ENCODE peak calls at places on chromosomes 2 and 18, in nine cellular contexts. G, X, Y, P, Z, U, O, I and J are unnamed samples.
A peak's percentile ranks its signal among the peaks of the same experiment; 100 is the strongest.

GRCh38 chr2:6968319-6969100 is 51.3 kb downstream of the RNF144A start:
- DNase-seq in U (no peak), Z (peak; percentile 24), Y (no peak), I (no peak), O (no peak), X (no peak), P (peak; percentile 21), G (peak; percentile 82), J (no peak)

GRCh38 chr2:48104418-48104817 is 198.1 kb upstream of the FBXO11 start:
- DNase-seq in I (no peak), G (no peak), U (no peak), P (no peak), Z (no peak), Y (no peak), O (no peak), X (no peak), J (no peak)

GRCh38 chr2:188369365-188369764 is 77.7 kb downstream of the GULP1 start:
- DNase-seq in I (peak; percentile 36), X (no peak), Z (peak; percentile 77), G (peak; percentile 84), P (peak; percentile 57), Y (no peak), U (peak; percentile 35), O (peak; percentile 44), J (no peak)

GRCh38 chr2:164495491-164496223 is 125.6 kb downstream of the GRB14 start:
- DNase-seq in Z (peak; percentile 75), U (peak; percentile 26), O (peak; percentile 28), P (peak; percentile 65), G (peak; percentile 80), I (no peak), X (peak; percentile 8), Y (no peak), J (no peak)

GRCh38 chr18:9868857-9869712 is 16.7 kb upstream of the TXNDC2 start:
- DNase-seq in X (no peak), U (no peak), O (no peak), Y (no peak), P (no peak), G (no peak), Z (no peak), I (no peak), J (no peak)

GRCh38 chr2:205024822-205025518 is 479.7 kb downstream of the PARD3B start:
- DNase-seq in U (no peak), I (peak; percentile 88), P (peak; percentile 29), G (peak; percentile 92), Y (peak; percentile 79), O (peak; percentile 40), Z (peak; percentile 90), X (peak; percentile 69), J (no peak)

GRCh38 chr18:45357681-45358470 is 257.4 kb upstream of the SLC14A2 start:
- DNase-seq in P (no peak), U (no peak), X (no peak), I (no peak), O (peak; percentile 27), Y (no peak), G (no peak), Z (no peak), J (no peak)

GRCh38 chr2:181907005-181907549 is 15.5 kb downstream of the ITPRID2 start:
- DNase-seq in O (no peak), Y (no peak), Z (no peak), U (no peak), P (peak; percentile 61), I (no peak), G (no peak), X (no peak), J (no peak)

GRCh38 chr2:219622472-219622871 is 5.0 kb upstream of the SLC4A3 start:
- DNase-seq in G (no peak), P (no peak), I (no peak), U (no peak), O (no peak), Z (no peak), Y (no peak), X (no peak), J (no peak)

GRCh38 chr2:37377187-37377532 is 32.7 kb downstream of the QPCT start:
- DNase-seq in X (no peak), Y (no peak), Z (peak; percentile 40), U (no peak), I (no peak), O (no peak), P (no peak), G (no peak), J (no peak)

GRCh38 chr2:73111300-73112025 is 1.3 kb downstream of the RAB11FIP5 start:
- DNase-seq in X (no peak), U (peak; percentile 36), P (peak; percentile 35), O (peak; percentile 53), Z (no peak), I (peak; percentile 50), Y (no peak), G (peak; percentile 42), J (no peak)

GRCh38 chr2:236371010-236371409 is 106.8 kb upstream of the ASB18 start:
- DNase-seq in P (no peak), I (no peak), U (no peak), Y (no peak), G (no peak), Z (no peak), X (no peak), O (no peak), J (no peak)

GRCh38 chr2:177852389-177852788 is 220.2 kb downstream of the PDE11A start:
- DNase-seq in X (no peak), U (no peak), P (no peak), G (no peak), Y (no peak), O (no peak), Z (no peak), I (no peak), J (no peak)

DNA sequence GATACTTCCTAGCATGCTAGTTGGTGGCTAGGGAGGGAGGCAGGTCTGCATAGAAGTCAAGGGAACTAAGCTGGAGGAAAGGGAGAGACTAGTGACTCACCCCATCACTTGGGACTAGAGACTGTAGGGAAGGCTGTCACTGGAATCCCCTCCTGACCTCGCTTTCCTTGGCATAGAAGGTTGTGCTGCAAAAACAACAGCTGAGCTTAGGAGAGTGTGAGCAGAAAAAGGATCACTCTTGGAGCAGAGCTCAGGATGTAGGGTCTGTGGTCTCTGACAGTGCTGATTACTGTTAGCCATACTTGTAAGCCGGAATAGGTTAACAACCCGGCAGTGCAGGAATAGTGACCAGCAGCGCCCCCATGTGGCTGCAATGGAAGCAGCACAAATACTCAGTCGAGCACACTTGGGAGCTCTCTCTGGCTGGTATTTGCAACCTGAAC is 66.9 kb upstream of the SMAD2 start:
- DNase-seq in O (peak; percentile 35), G (peak; percentile 10), Z (peak; percentile 9), X (no peak), P (no peak), Y (no peak), U (no peak), I (no peak), J (peak; percentile 78)
- TF ChIP-seq CTCF in O (peak; percentile 53), G (peak; percentile 62), Z (peak; percentile 49), X (peak; percentile 32), P (peak; percentile 39), Y (peak; percentile 28), U (peak; percentile 81), I (peak; percentile 9), J (peak; percentile 84)

GRCh38 chr2:17543131-17543660 is 2.7 kb downstream of the VSNL1 start:
- DNase-seq in G (no peak), Y (no peak), O (no peak), U (no peak), I (no peak), P (no peak), X (no peak), Z (no peak), J (no peak)
- TF ChIP-seq CTCF in G (no peak), Y (no peak), O (no peak), U (no peak), I (no peak), P (no peak), X (no peak), Z (no peak), J (no peak)

GRCh38 chr2:21363364-21363763 is 239.6 kb downstream of the TDRD15 start:
- DNase-seq in G (no peak), O (no peak), P (no peak), I (no peak), Y (no peak), Z (no peak), U (no peak), X (no peak), J (no peak)
- TF ChIP-seq CTCF in G (no peak), O (no peak), P (peak; percentile 14), I (no peak), Y (no peak), Z (no peak), U (no peak), X (no peak), J (no peak)

DNA sequence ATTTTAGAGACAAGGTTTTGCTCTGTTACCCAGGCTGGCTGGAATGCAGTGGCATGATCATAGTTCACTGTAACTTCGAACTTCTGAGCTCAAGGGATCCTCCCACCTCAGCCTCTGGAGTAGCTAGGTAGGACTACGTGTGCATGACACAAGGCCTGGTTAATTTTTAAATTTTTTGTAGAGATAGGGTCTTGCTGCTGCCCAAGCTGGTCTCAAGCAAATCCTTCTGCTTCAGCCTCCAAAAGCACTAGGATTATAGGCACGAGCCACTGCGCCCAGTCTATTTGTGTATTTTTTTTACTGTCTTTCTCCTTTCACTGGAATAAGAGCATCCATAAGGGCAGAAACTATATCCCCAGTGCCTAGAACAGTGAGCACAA is 89.3 kb downstream of the PLEKHM3 start:
- DNase-seq in O (no peak), Z (no peak), X (no peak), I (no peak), Y (no peak), U (no peak), G (no peak), P (peak; percentile 95), J (no peak)
- TF ChIP-seq CTCF in O (no peak), Z (no peak), X (no peak), I (no peak), Y (no peak), U (no peak), G (no peak), P (no peak), J (no peak)